ENCODE peak calls at places on chromosomes 1 and 21, in four cellular contexts. S, A, T and C are unnamed samples.
A peak's percentile ranks its signal among the peaks of the same experiment; 100 is the strongest.

GRCh38 chr1:39631361-39632331 is 7.8 kb downstream of the HEYL start:
- DNase-seq in A (no peak), T (no peak), S (no peak), C (no peak)

GRCh38 chr1:160117709-160118183 is 2.2 kb downstream of the ATP1A2 start:
- DNase-seq in A (no peak), T (no peak), S (peak; percentile 72), C (peak; percentile 74)

GRCh38 chr1:7040969-7041368 is 255.7 kb downstream of the CAMTA1 start:
- DNase-seq in T (no peak), A (no peak), S (no peak), C (no peak)

GRCh38 chr1:161071886-161072371 is 2.2 kb upstream of the ARHGAP30 start:
- DNase-seq in S (peak; percentile 80), T (no peak), A (peak; percentile 83), C (peak; percentile 91)

GRCh38 chr1:112625696-112626095 is 6.1 kb downstream of the CAPZA1 start:
- DNase-seq in T (peak; percentile 25), A (no peak), S (no peak), C (no peak)

GRCh38 chr1:93676424-93676823 is 5.2 kb downstream of the BCAR3 start:
- DNase-seq in S (no peak), A (no peak), T (peak; percentile 42), C (no peak)

GRCh38 chr1:64072089-64072835 is 131.2 kb upstream of the UBE2U start:
- DNase-seq in A (no peak), S (no peak), T (no peak), C (no peak)

GRCh38 chr1:212749924-212750535 is 41.5 kb downstream of the NSL1 start:
- DNase-seq in S (peak; percentile 70), T (no peak), A (no peak), C (peak; percentile 46)

GRCh38 chr1:23417570-23417969 is 7.0 kb downstream of the TCEA3 start:
- DNase-seq in A (no peak), T (no peak), S (no peak), C (no peak)

GRCh38 chr1:65425697-65426096 is 5.2 kb downstream of the LEPR start:
- DNase-seq in A (no peak), S (peak; percentile 18), T (no peak), C (peak; percentile 46)

GRCh38 chr1:245768596-245768995 is 613.8 kb downstream of the KIF26B start:
- DNase-seq in A (no peak), S (no peak), T (no peak), C (no peak)

GRCh38 chr1:93016171-93016570 is 54.9 kb upstream of the DIPK1A start:
- DNase-seq in S (peak; percentile 44), T (no peak), A (no peak), C (no peak)

GRCh38 chr1:41514381-41514780 is 29.9 kb upstream of the EDN2 start:
- DNase-seq in A (no peak), S (no peak), T (no peak), C (no peak)

GRCh38 chr1:31467005-31467674 is 54.1 kb downstream of the SERINC2 start:
- DNase-seq in S (no peak), T (no peak), A (no peak), C (no peak)

GRCh38 chr21:39842741-39843146 is 24.5 kb upstream of the PCP4 start:
- DNase-seq in A (no peak), T (no peak), S (no peak), C (no peak)

GRCh38 chr1:241551759-241552638 is 19.8 kb downstream of the KMO start:
- DNase-seq in T (peak; percentile 16), A (peak; percentile 64), S (no peak), C (no peak)

GRCh38 chr1:23838401-23838866 is 13.2 kb upstream of the HMGCL start:
- DNase-seq in A (peak; percentile 88), S (peak; percentile 59), T (peak; percentile 53), C (peak; percentile 86)

GRCh38 chr1:60621524-60621923 is 460.8 kb upstream of the NFIA start:
- DNase-seq in A (no peak), T (no peak), S (peak; percentile 47), C (no peak)

GRCh38 chr1:222909586-222909985 is 94.7 kb downstream of the DISP1 start:
- DNase-seq in T (no peak), A (no peak), S (no peak), C (no peak)

GRCh38 chr1:237303929-237304328 is 261.9 kb downstream of the RYR2 start:
- DNase-seq in S (no peak), A (no peak), T (no peak), C (no peak)

DNA sequence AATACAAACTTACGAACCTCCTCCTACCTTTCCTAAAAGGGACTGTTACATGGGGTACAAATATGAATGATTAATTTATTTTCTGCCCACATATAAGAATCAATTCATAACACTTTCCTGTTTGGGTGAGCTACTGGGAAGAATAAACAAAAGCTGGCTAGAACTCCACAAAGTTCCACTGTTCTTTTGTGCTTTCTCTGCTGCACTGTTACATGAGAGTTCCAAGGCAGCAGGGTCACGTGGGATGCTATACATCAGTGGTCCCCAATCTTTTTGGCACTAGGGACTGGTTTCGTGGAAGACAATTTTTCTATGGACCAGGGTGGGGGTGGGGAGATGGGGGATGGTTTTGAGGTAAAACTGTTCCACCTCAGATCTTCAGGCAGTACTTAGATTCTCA is 2.2 kb upstream of the ANGPTL7 start:
- DNase-seq in A (no peak), T (no peak), S (no peak), C (no peak)
- H3K36me3 ChIP-seq in A (peaks cover 40% of the 10 kb centered on the region), T (no peaks in the 10 kb centered on the region), S (peaks cover 5% of the 10 kb centered on the region), C (peaks cover 9% of the 10 kb centered on the region)

DNA sequence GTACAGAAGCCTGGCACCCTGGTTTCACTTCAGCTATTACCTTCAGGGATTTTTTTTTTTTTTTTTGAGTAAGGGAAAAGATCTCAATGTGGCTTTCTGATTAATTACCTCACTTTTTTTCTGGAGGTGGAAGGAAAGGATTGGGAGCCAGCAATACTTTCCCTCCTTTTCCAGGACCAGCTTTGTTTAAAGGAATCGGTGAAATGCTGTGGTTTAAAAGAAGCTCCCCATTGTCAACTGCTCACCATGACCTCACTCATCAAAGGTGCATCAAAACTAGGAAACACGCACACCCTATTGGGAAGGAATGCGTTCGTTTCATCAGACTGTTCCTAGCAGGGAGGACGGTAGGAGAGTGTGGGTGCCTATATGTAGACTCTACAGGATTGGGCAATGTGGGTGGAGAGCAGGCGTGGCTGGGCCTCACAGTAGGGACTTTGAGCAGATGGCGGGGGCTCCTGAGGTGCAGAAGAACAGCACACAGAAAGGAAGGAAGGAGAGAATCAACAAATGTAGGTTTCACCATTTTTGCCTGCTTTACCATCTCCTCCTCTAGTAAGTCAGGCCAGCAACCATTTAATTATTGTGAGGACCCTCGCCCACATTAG is 13.0 kb downstream of the PHGDH start:
- DNase-seq in S (no peak), T (no peak), A (no peak), C (no peak)
- H3K36me3 ChIP-seq in S (peaks cover 5% of the 10 kb centered on the region), T (no peaks in the 10 kb centered on the region), A (no peaks in the 10 kb centered on the region), C (peaks cover 80% of the 10 kb centered on the region)

GRCh38 chr1:44288883-44289282 is 66.2 kb downstream of the ERI3 start:
- DNase-seq in A (no peak), S (no peak), T (no peak), C (no peak)
- H3K36me3 ChIP-seq in A (peaks cover 22% of the 10 kb centered on the region), S (no peaks in the 10 kb centered on the region), T (no peaks in the 10 kb centered on the region), C (peaks cover 9% of the 10 kb centered on the region)

GRCh38 chr1:244429818-244430217 is 21.9 kb downstream of the ADSS2 start:
- DNase-seq in S (no peak), A (no peak), T (no peak), C (no peak)

GRCh38 chr1:244431166-244431565 is 20.5 kb downstream of the ADSS2 start:
- DNase-seq in T (no peak), A (no peak), S (no peak), C (no peak)

GRCh38 chr1:244422174-244422573 is 29.5 kb downstream of the ADSS2 start:
- DNase-seq in S (no peak), A (no peak), T (no peak), C (no peak)

GRCh38 chr1:244424649-244425334 is 26.9 kb downstream of the ADSS2 start:
- DNase-seq in A (no peak), T (no peak), S (no peak), C (no peak)

GRCh38 chr1:244427647-244428046 is 24.1 kb downstream of the ADSS2 start:
- DNase-seq in A (no peak), S (no peak), T (no peak), C (no peak)
- H3K36me3 ChIP-seq in A (peaks cover 36% of the 10 kb centered on the region), S (peaks cover 30% of the 10 kb centered on the region), T (no peaks in the 10 kb centered on the region), C (peaks cover 2% of the 10 kb centered on the region)

GRCh38 chr1:116405241-116406135 is 32.4 kb downstream of the ATP1A1 start:
- DNase-seq in S (no peak), T (no peak), A (no peak), C (no peak)

GRCh38 chr1:116403506-116404136 is 30.6 kb downstream of the ATP1A1 start:
- DNase-seq in A (no peak), T (no peak), S (no peak), C (no peak)

GRCh38 chr1:116402333-116402732 is 29.3 kb downstream of the ATP1A1 start:
- DNase-seq in S (no peak), T (no peak), A (no peak), C (no peak)

GRCh38 chr1:116407033-116407432 is 34.0 kb downstream of the ATP1A1 start:
- DNase-seq in S (no peak), T (no peak), A (no peak), C (no peak)

GRCh38 chr1:116404699-116405098 is 31.7 kb downstream of the ATP1A1 start:
- DNase-seq in A (no peak), T (no peak), S (no peak), C (no peak)
- H3K36me3 ChIP-seq in A (peaks cover 90% of the 10 kb centered on the region), T (no peaks in the 10 kb centered on the region), S (no peaks in the 10 kb centered on the region), C (peaks cover 57% of the 10 kb centered on the region)